ENCODE peak calls at places on chromosomes 4 and X, in ten cellular contexts. K is aorta; D is CD4-positive, alpha-beta memory T cell; R is heart left ventricle; L is pancreas; E is IMR-90; X is BJ; I is psoas muscle; F is endodermal cell; T is heart right ventricle. N is an unnamed sample. For H3K27me3 and H3K36me3, the result is how much of the 10 kb centered on the place peaks cover.

GRCh38 chr4:173675446-173675845 is 145.4 kb upstream of the HAND2 start:
- DNase-seq in R (no peak), X (no peak), L (no peak), I (no peak), E (no peak), F (no peak), T (no peak), K (no peak), D (no peak), N (no peak)

GRCh38 chrX:73239242-73239641 is 24.6 kb upstream of the NAP1L2 start:
- DNase-seq in K (no peak), T (no peak), I (no peak), E (no peak), R (no peak), L (no peak), F (peak), X (no peak), D (no peak), N (no peak)

GRCh38 chr4:159105761-159106243 is 2.9 kb downstream of the RAPGEF2 start:
- DNase-seq in K (no peak), E (peak), T (peak), I (no peak), D (no peak), L (peak), F (peak), X (no peak), R (peak), N (peak)

GRCh38 chr4:28357985-28358384 is 1497.3 kb downstream of the STIM2 start:
- DNase-seq in K (no peak), E (peak), F (peak), D (no peak), L (no peak), X (no peak), T (no peak), I (no peak), R (no peak), N (peak)

GRCh38 chrX:6026980-6027379 is 201.7 kb downstream of the NLGN4X start:
- DNase-seq in T (no peak), X (no peak), R (no peak), K (no peak), I (no peak), D (no peak), L (no peak), E (no peak), F (no peak), N (no peak)

GRCh38 chr4:167234388-167234881 is at the start of gene SPOCK3:
- DNase-seq in K (peak), F (peak), R (peak), E (no peak), T (peak), I (peak), L (peak), D (no peak), X (no peak), N (peak)

GRCh38 chr4:123939621-123940020 is 543.0 kb downstream of the SPRY1 start:
- DNase-seq in I (no peak), K (no peak), E (peak), T (no peak), R (no peak), D (no peak), F (no peak), X (peak), L (no peak), N (no peak)

GRCh38 chr4:153530284-153530995 is 64.3 kb downstream of the TMEM131L start:
- DNase-seq in I (no peak), E (no peak), X (no peak), T (no peak), D (no peak), K (no peak), R (peak), L (no peak), F (no peak), N (no peak)

GRCh38 chr4:113738251-113738650 is 23.3 kb downstream of the CAMK2D start:
- DNase-seq in F (no peak), R (no peak), I (no peak), E (peak), L (no peak), T (no peak), D (no peak), X (peak), K (no peak), N (no peak)

GRCh38 chr4:173367285-173367684 is 3.5 kb upstream of the SAP30 start:
- DNase-seq in X (no peak), K (no peak), E (peak), R (no peak), I (no peak), L (no peak), T (no peak), F (no peak), D (no peak), N (no peak)

GRCh38 chr4:155495572-155496293 is 119.0 kb upstream of the MAP9 start:
- DNase-seq in D (no peak), K (no peak), X (no peak), L (no peak), F (no peak), R (no peak), E (no peak), I (no peak), T (no peak), N (no peak)

GRCh38 chrX:13088155-13088485 is 43.7 kb upstream of the FAM9C start:
- DNase-seq in F (no peak), E (no peak), R (no peak), K (no peak), T (no peak), I (no peak), X (no peak), D (no peak), L (no peak), N (no peak)

GRCh38 chr4:1171306-1172227 is 816 bp downstream of the SPON2 start:
- DNase-seq in F (peak), X (no peak), L (no peak), T (no peak), D (peak), R (no peak), K (peak), I (peak), E (no peak), N (no peak)

GRCh38 chr4:2535386-2536192 is 858 bp upstream of the FAM193A start:
- DNase-seq in K (peak), I (peak), T (peak), F (peak), R (peak), X (no peak), D (peak), L (peak), E (peak), N (peak)

GRCh38 chrX:43703211-43703791 is 47.2 kb downstream of the MAOA start:
- DNase-seq in R (no peak), T (no peak), F (no peak), K (no peak), D (no peak), L (no peak), E (peak), I (no peak), X (peak), N (peak)

GRCh38 chr4:40484346-40484745 is 145.3 kb downstream of the RBM47 start:
- DNase-seq in E (no peak), D (no peak), I (no peak), F (no peak), R (no peak), L (no peak), K (no peak), T (no peak), X (no peak), N (no peak)

GRCh38 chr4:146132445-146132844 is 43.1 kb upstream of the LSM6 start:
- DNase-seq in I (no peak), T (no peak), R (no peak), L (no peak), D (no peak), E (no peak), F (no peak), X (no peak), K (no peak), N (no peak)

GRCh38 chr4:44446191-44446590 is 2.4 kb downstream of the KCTD8 start:
- DNase-seq in R (no peak), K (no peak), T (no peak), I (no peak), F (no peak), L (no peak), E (no peak), X (no peak), D (no peak), N (no peak)
- H3K27me3 ChIP-seq in R (under half), K (under half), T (half or more), I (under half), F (half or more), L (under half), E (under half), X (under half), D (under half), N (under half)

DNA sequence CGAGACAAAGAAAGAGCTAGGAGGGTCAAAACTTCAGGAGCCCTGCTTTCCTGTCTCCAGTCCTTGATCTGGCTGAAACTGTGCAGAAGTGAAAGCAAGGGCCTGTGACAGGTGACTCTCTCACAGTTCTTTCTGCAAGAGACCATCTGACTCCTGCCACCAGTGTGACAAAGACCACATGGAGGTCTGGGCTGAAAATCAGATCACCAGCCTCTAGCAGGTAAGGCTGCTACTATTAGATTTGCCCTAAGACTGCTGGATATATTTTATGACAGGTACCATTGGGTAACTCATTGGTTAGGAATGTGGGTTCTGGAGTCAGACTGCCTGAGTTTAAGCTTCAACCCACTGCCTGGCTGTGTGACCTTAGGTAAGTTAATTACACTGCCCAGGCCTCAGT is 163.3 kb upstream of the SLC7A11 start:
- DNase-seq in D (no peak), I (no peak), T (no peak), L (no peak), X (no peak), R (no peak), K (no peak), E (peak), F (no peak), N (no peak)
- H3K4me3 ChIP-seq in D (no peak), I (no peak), T (no peak), L (no peak), X (no peak), R (no peak), K (no peak), E (no peak), F (no peak), N (no peak)

DNA sequence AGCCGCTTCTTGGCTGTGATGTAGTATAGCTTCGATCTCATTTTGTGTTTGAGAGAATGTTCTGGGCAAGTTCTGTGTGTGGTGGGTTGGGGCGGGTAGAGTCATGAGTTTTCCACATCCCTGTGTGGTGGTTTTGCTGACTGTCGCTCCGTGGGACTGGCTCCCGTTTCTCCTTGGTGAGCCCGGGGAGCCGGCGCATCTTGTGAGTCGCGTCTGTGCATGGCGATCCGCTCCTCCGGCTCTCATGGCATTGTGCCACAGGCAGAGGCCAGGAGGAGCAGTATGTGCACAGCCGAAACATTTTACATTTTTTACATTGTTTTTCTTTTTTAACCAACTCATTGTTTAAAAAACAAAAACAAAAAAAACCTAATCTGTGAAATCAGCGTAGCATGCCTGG is 27.7 kb upstream of the TBC1D14 start:
- DNase-seq in L (no peak), K (no peak), I (no peak), T (no peak), X (no peak), R (no peak), F (no peak), E (no peak), D (no peak), N (no peak)
- H3K36me3 ChIP-seq in L (under half), K (under half), I (under half), T (under half), X (under half), R (under half), F (half or more), E (under half), D (under half), N (under half)

DNA sequence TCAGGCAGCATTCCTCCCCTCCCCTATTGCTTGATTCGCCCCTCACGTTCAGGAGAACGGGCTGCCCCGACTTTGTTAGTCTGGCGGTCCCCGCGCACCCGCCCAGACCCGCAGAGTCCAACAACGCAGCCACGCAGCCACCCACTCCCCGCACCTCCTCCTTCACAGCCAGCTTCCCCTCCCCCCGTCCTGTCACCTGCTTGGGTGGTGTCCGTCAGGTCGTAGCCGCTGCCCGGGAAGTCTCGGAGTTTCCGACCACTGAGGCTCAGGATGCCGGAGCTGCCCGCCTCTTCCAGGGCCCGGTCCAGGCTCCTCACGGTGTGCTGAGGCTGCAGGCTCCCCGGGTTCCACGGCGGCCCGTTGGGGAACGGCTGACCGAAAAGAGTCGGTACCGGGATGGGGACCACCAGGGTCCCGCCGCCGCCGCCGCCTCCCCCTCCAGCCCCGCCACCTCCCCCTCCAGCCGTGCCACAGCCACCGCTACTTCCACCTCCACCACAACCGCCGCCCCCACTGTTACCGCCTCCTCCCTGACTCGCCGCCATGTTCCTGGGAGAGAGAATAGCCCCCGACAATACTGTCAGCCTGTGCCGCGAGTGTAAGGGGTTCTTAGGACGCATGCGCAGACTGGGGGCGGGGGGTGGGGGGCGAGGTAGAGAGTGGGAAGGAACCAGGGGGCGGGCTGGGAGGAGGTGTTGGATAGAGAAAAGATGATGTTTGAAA is at the start of gene LRCH2:
- DNase-seq in D (no peak), T (peak), I (peak), E (peak), L (no peak), X (no peak), R (peak), K (peak), F (peak), N (peak)
- H3K27me3 ChIP-seq in D (under half), T (under half), I (half or more), E (under half), L (under half), X (under half), R (under half), K (under half), F (under half), N (under half)

GRCh38 chrX:56727531-56727930 is 1.5 kb upstream of the NBDY start:
- DNase-seq in T (no peak), D (no peak), L (no peak), X (no peak), E (no peak), R (no peak), I (no peak), K (no peak), F (no peak), N (no peak)

GRCh38 chrX:56726609-56727008 is 2.4 kb upstream of the NBDY start:
- DNase-seq in D (peak), T (peak), E (peak), F (no peak), X (no peak), I (no peak), R (peak), K (no peak), L (peak), N (peak)

GRCh38 chrX:56728752-56729151 is 291 bp upstream of the NBDY start:
- DNase-seq in X (no peak), I (no peak), F (no peak), E (peak), R (peak), D (peak), K (no peak), T (peak), L (no peak), N (peak)

GRCh38 chrX:56729152-56729557 is at the start of gene NBDY:
- DNase-seq in R (peak), T (peak), X (no peak), E (peak), I (peak), D (peak), F (peak), L (peak), K (peak), N (peak)

GRCh38 chrX:56728321-56728720 is 722 bp upstream of the NBDY start:
- DNase-seq in F (no peak), E (no peak), T (no peak), K (no peak), L (no peak), D (no peak), I (no peak), X (no peak), R (no peak), N (no peak)
- H3K4me3 ChIP-seq in F (peak), E (no peak), T (peak), K (no peak), L (no peak), D (no peak), I (peak), X (peak), R (peak), N (peak)

GRCh38 chr4:15013585-15013984 is 11.3 kb downstream of the CPEB2 start:
- DNase-seq in L (no peak), D (no peak), I (no peak), T (no peak), F (no peak), X (no peak), K (no peak), R (no peak), E (no peak), N (no peak)
- H3K36me3 ChIP-seq in L (under half), D (under half), I (under half), T (under half), F (under half), X (under half), K (under half), R (under half), E (under half), N (under half)

N was measured in MG63.